ENCODE peak calls at places on chromosomes 16 and 17, in ten cellular contexts. B is stimulated activated CD8-positive, alpha-beta memory T cell treated with anti-CD3 and anti-CD28 coated beads, Interleukin-7, amount 100 ng/mL, for 1 hour; Z is CD4-positive, alpha-beta memory T cell; A is Right ventricle myocardium inferior; Q is T-helper 1 cell; T is SK-N-DZ; S is pancreas; P is mucosa of descending colon; Y is stimulated activated naive B cell treated with anti-CD40 and anti-IgM and Interleukin-4, amounts not matched to agents 10 μg/mL and 1 μg/mL and 100 μg/mL, for 72 hours; N is activated CD4-positive, alpha-beta T cell treated with anti-CD3 and anti-CD28 coated beads, Interleukin-2, amount 50 U/mL, for 24 hours. V is an unnamed sample.

GRCh38 chr17:66347661-66348604 is 45.5 kb downstream of the PRKCA start:
- DNase-seq in A (no peak), Q (no peak), P (peak), N (no peak), S (no peak), Y (no peak), Z (no peak), B (no peak), T (no peak), V (no peak)

GRCh38 chr17:74078363-74078762 is 125.1 kb upstream of the RPL38 start:
- DNase-seq in Y (no peak), Z (no peak), N (no peak), Q (no peak), S (no peak), A (no peak), B (no peak), T (no peak), P (no peak), V (no peak)

GRCh38 chr17:20206591-20206990 is 197.4 kb downstream of the SPECC1 start:
- DNase-seq in A (no peak), P (no peak), T (no peak), Y (no peak), B (no peak), Q (no peak), N (no peak), Z (no peak), S (no peak), V (no peak)

GRCh38 chr16:11272484-11272883 is 945 bp downstream of the PRM3 start:
- DNase-seq in Z (no peak), B (no peak), Q (no peak), P (no peak), S (no peak), A (no peak), Y (no peak), T (no peak), N (no peak), V (no peak)

GRCh38 chr16:63922563-63922962 is 1199.3 kb downstream of the CDH11 start:
- DNase-seq in Q (no peak), Y (no peak), N (no peak), B (no peak), A (no peak), S (no peak), P (no peak), T (no peak), Z (no peak), V (no peak)

GRCh38 chr16:49921791-49922456 is 66.0 kb upstream of the ZNF423 start:
- DNase-seq in Y (peak), Q (no peak), A (no peak), S (peak), B (peak), P (no peak), Z (no peak), T (peak), N (peak), V (peak)

GRCh38 chr16:86156155-86156554 is 257.2 kb downstream of the IRF8 start:
- DNase-seq in B (no peak), N (no peak), T (no peak), Y (no peak), P (no peak), Z (no peak), A (no peak), Q (no peak), S (no peak), V (no peak)

GRCh38 chr17:8019161-8019560 is 16.7 kb downstream of the GUCY2D start:
- DNase-seq in Q (no peak), A (no peak), Y (no peak), S (no peak), Z (no peak), N (no peak), T (no peak), P (no peak), B (no peak), V (peak)

GRCh38 chr17:57612202-57613071 is 132.7 kb downstream of the CCDC182 start:
- DNase-seq in A (no peak), Q (no peak), B (no peak), Y (no peak), T (no peak), P (no peak), N (no peak), S (no peak), Z (peak), V (peak)

GRCh38 chr17:44557653-44558285 is 485 bp downstream of the FZD2 start:
- DNase-seq in N (no peak), P (peak), Z (no peak), T (peak), B (no peak), Y (peak), S (peak), A (no peak), Q (no peak), V (peak)

GRCh38 chr17:81710514-81711308 is 1.4 kb upstream of the SLC25A10 start:
- DNase-seq in Y (no peak), N (no peak), Q (no peak), Z (no peak), P (peak), S (no peak), T (no peak), A (no peak), B (no peak), V (peak)

GRCh38 chr16:15857779-15858560 is 1.1 kb upstream of the MYH11 start:
- DNase-seq in S (no peak), B (no peak), A (peak), Y (no peak), Z (no peak), P (no peak), N (no peak), T (no peak), Q (no peak), V (no peak)

V was measured in upper lobe of left lung.